ENCODE peak calls at places on chromosomes 5 and 9, in nine cellular contexts. G, N, Z, T, C, B, I, Y and D are unnamed samples.

GRCh38 chr5:173826179-173826920 is 61.8 kb upstream of the CPEB4 start:
- DNase-seq in G (no peak), N (no peak), Z (no peak), T (no peak), C (no peak), B (no peak), I (no peak), Y (peak; percentile 82), D (no peak)

GRCh38 chr9:20781086-20781485 is 97.0 kb downstream of the FOCAD start:
- DNase-seq in G (no peak), N (no peak), Z (no peak), T (no peak), C (no peak), B (peak; percentile 7), I (no peak), Y (peak; percentile 72), D (no peak)

GRCh38 chr5:17277907-17278306 is 60.5 kb downstream of the BASP1 start:
- DNase-seq in G (no peak), N (no peak), Z (no peak), T (no peak), C (no peak), B (no peak), I (no peak), Y (no peak), D (no peak)

GRCh38 chr5:142202282-142202681 is 93.7 kb downstream of the NDFIP1 start:
- DNase-seq in G (no peak), N (no peak), Z (no peak), T (no peak), C (no peak), B (no peak), I (no peak), Y (no peak), D (peak; percentile 59)

GRCh38 chr9:35598863-35599590 is 6.0 kb upstream of the TESK1 start:
- DNase-seq in G (no peak), N (no peak), Z (peak; percentile 34), T (no peak), C (no peak), B (no peak), I (no peak), Y (peak; percentile 65), D (no peak)

GRCh38 chr5:35902032-35902681 is 36.3 kb downstream of the CAPSL start:
- DNase-seq in G (no peak), N (no peak), Z (no peak), T (no peak), C (no peak), B (no peak), I (no peak), Y (no peak), D (no peak)

GRCh38 chr5:122661496-122662180 is 113.2 kb upstream of the SNX2 start:
- DNase-seq in G (no peak), N (no peak), Z (no peak), T (no peak), C (no peak), B (no peak), I (no peak), Y (no peak), D (no peak)

GRCh38 chr9:134928796-134929559 is 11.3 kb upstream of the FCN1 start:
- DNase-seq in G (no peak), N (no peak), Z (no peak), T (peak; percentile 92), C (no peak), B (no peak), I (no peak), Y (no peak), D (no peak)

GRCh38 chr9:33380390-33381094 is 21.8 kb downstream of the AQP7 start:
- DNase-seq in G (no peak), N (no peak), Z (no peak), T (no peak), C (no peak), B (peak; percentile 27), I (no peak), Y (no peak), D (no peak)

GRCh38 chr9:65444943-65445342 is 159.9 kb upstream of the FOXD4L5 start:
- DNase-seq in G (no peak), N (no peak), Z (no peak), T (no peak), C (no peak), B (no peak), I (no peak), Y (no peak), D (no peak)

DNA sequence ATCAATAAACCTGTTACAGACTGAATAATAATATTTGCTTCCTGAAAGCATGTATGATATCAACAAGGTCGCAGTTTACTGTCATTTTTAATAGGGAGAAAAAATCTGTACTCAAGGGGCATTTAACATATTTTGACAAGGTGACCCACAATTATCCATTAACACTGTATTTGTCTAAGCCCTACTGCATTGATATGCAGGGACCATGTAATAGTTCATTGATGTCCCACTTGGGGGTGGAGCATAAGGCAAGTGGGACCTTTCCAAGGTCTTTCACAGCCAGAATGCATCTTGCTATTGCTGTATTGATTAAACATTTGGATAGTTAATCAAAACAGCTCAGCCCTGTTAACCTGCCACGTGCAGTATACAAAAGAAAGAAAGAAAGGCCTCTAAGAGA is 502.0 kb downstream of the NR2F1-AS1 start:
- DNase-seq in G (no peak), N (no peak), Z (no peak), T (no peak), C (no peak), B (no peak), I (no peak), Y (peak; percentile 64), D (no peak)
- TF ChIP-seq MAX in G (no peak), N (no peak), Z (no peak), T (no peak), C (no peak), B (no peak), I (no peak), Y (no peak), D (no peak)

DNA sequence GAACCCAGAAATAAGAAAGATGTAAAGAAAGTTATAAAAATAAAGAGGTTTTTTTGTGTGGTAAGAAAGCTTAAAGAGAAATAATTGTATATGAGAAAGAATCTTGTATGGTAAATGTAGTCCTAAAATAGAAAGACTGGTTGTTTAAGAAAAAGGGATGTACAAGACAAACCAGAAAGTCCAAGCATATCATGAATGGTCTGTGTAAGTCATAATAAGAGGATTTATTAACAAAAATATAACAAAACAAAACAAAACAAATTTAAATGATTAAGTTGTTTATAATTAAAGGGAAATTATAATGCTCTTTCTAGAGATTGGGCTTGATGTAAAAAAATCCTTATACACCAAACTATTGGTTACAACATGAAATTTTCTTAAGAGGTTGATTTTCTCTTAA is 590.4 kb upstream of the PTGER4 start:
- DNase-seq in G (no peak), N (no peak), Z (no peak), T (peak; percentile 34), C (peak; percentile 16), B (peak; percentile 28), I (no peak), Y (no peak), D (no peak)
- TF ChIP-seq MAX in G (no peak), N (no peak), Z (no peak), T (no peak), C (no peak), B (no peak), I (no peak), Y (no peak), D (no peak)

DNA sequence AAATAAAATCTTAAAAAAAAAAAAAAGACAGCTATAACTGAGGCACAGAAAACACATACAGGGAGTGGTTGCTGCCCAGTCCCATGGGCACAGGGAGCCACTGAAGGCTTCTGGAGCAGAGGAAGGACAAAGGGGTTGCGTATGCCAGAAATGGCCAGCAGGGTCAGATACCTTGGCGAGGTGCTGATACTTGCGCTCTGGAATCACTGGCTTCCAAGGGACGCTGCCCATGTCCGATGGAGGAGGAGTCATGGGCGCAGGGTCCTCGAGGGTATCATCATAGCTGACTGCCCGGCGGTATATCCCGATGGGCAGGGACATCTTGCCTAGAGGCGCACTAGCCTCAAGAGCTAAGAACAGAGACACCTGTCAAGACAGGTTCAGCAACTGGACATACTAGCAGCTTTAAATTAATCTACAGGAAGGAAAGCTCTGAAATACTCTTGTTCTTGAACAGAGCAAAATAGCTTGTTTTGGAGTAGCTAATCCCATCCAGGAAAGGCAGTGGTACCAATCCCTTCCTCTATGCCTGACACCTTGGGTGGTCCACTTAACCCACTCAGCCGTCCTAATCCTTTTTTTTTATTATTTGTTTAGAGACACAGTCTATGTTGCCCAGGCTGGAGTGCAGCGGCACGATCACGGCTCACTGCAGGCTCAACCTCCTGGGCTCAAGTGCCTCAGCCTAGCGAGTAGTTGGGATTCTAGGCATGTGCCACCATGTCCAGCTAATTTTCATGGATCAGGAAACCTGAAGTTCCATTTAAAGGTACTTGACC is 6.0 kb downstream of the KIAA1191 start:
- DNase-seq in G (no peak), N (peak; percentile 34), Z (peak; percentile 37), T (no peak), C (no peak), B (no peak), I (no peak), Y (no peak), D (no peak)
- TF ChIP-seq MAX in G (no peak), N (no peak), Z (no peak), T (no peak), C (no peak), B (no peak), I (no peak), Y (no peak), D (no peak)

DNA sequence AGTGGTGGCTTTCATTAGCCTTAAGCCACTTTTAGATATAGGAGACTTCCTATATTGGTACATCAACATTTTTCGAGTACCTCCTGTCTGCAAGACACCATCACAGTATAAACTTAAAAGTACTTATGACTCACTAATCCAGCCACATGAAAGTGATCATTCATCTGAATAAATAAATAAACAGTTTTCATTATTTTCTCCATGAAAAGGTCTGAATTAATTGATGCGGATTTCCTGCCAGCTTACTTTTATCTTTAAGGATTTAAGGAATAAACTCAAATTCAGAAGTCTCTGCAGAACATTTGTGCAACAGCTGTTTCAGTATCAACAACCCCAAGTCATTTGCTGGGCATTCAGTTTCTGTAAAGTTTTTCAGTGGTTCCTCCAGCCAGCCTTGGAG is 4.0 kb downstream of the SAP30L start:
- DNase-seq in G (no peak), N (no peak), Z (no peak), T (no peak), C (no peak), B (no peak), I (no peak), Y (no peak), D (no peak)
- TF ChIP-seq MAX in G (no peak), N (no peak), Z (no peak), T (no peak), C (no peak), B (no peak), I (no peak), Y (no peak), D (no peak)

GRCh38 chr5:38660194-38660668 is 103.8 kb upstream of the LIFR start:
- DNase-seq in G (no peak), N (peak; percentile 38), Z (peak; percentile 61), T (peak; percentile 73), C (no peak), B (peak; percentile 88), I (no peak), Y (peak; percentile 6), D (no peak)

GRCh38 chr5:38663276-38663675 is 106.8 kb upstream of the LIFR start:
- DNase-seq in G (no peak), N (no peak), Z (no peak), T (no peak), C (no peak), B (no peak), I (no peak), Y (no peak), D (peak; percentile 79)

GRCh38 chr5:38666668-38667498 is 110.4 kb upstream of the LIFR start:
- DNase-seq in G (peak; percentile 28), N (peak; percentile 58), Z (peak; percentile 52), T (peak; percentile 33), C (peak; percentile 19), B (peak; percentile 46), I (peak; percentile 48), Y (peak; percentile 25), D (peak; percentile 67)

GRCh38 chr5:38657020-38657419 is 100.6 kb upstream of the LIFR start:
- DNase-seq in G (no peak), N (no peak), Z (no peak), T (no peak), C (no peak), B (no peak), I (no peak), Y (no peak), D (peak; percentile 28)

GRCh38 chr5:38662088-38662487 is 105.6 kb upstream of the LIFR start:
- DNase-seq in G (no peak), N (no peak), Z (no peak), T (no peak), C (no peak), B (no peak), I (no peak), Y (no peak), D (peak; percentile 92)
- TF ChIP-seq MAX in G (no peak), N (no peak), Z (no peak), T (no peak), C (no peak), B (no peak), I (no peak), Y (no peak), D (no peak)